ENCODE peak calls at places on chromosomes 3 and 15, in seven cellular contexts. X is ovary; G is right lobe of liver; E is pancreas; V is CD8-positive, alpha-beta T cell; Z is right atrium auricular region; W is vagina. M is an unnamed sample.

GRCh38 chr3:98824256-98824655 is 61.1 kb downstream of the ST3GAL6 start:
- DNase-seq in X (no peak), G (no peak), E (no peak), V (no peak), Z (no peak), W (no peak), M (no peak)

GRCh38 chr3:136733317-136733833 is 18.8 kb downstream of the STAG1 start:
- DNase-seq in X (no peak), G (no peak), E (no peak), V (no peak), Z (no peak), W (no peak), M (no peak)

GRCh38 chr15:61118885-61119284 is 110.2 kb downstream of the RORA start:
- DNase-seq in X (no peak), G (no peak), E (no peak), V (no peak), Z (no peak), W (no peak), M (no peak)

GRCh38 chr15:52784799-52785671 is 5.1 kb downstream of the ONECUT1 start:
- DNase-seq in X (no peak), G (peak; percentile 84), E (peak; percentile 94), V (no peak), Z (no peak), W (no peak), M (no peak)

GRCh38 chr3:195788711-195789581 is 22.8 kb downstream of the MUC4 start:
- DNase-seq in X (peak; percentile 10), G (no peak), E (no peak), V (no peak), Z (no peak), W (no peak), M (no peak)

GRCh38 chr3:44914936-44915335 is 40.5 kb downstream of the TGM4 start:
- DNase-seq in X (no peak), G (no peak), E (no peak), V (no peak), Z (no peak), W (no peak), M (no peak)

GRCh38 chr3:45321607-45322391 is 66.6 kb upstream of the LARS2 start:
- DNase-seq in X (no peak), G (no peak), E (no peak), V (no peak), Z (no peak), W (peak; percentile 40), M (no peak)

GRCh38 chr3:125594581-125595011 is 701 bp downstream of the OSBPL11 start:
- DNase-seq in X (no peak), G (peak; percentile 36), E (peak; percentile 19), V (no peak), Z (no peak), W (no peak), M (peak; percentile 28)

GRCh38 chr3:173617490-173617889 is 219.9 kb downstream of the NLGN1 start:
- DNase-seq in X (no peak), G (no peak), E (peak; percentile 31), V (no peak), Z (no peak), W (no peak), M (no peak)

GRCh38 chr3:160280836-160281235 is 55.6 kb downstream of the C3orf80 start:
- DNase-seq in X (no peak), G (no peak), E (no peak), V (no peak), Z (no peak), W (no peak), M (no peak)

GRCh38 chr3:186067360-186068242 is 41.3 kb downstream of the ETV5 start:
- DNase-seq in X (no peak), G (no peak), E (no peak), V (no peak), Z (no peak), W (no peak), M (no peak)

GRCh38 chr15:35181538-35181937 is 96.4 kb upstream of the NANOGP8 start:
- DNase-seq in X (no peak), G (no peak), E (no peak), V (no peak), Z (no peak), W (no peak), M (no peak)

GRCh38 chr3:67118122-67118521 is 120.0 kb downstream of the KBTBD8 start:
- DNase-seq in X (no peak), G (no peak), E (no peak), V (no peak), Z (no peak), W (no peak), M (no peak)

GRCh38 chr15:40010681-40011080 is 28.3 kb downstream of the SRP14 start:
- DNase-seq in X (no peak), G (peak; percentile 78), E (no peak), V (no peak), Z (no peak), W (no peak), M (peak; percentile 74)

GRCh38 chr3:176950743-176951142 is 246.5 kb downstream of the TBL1XR1 start:
- DNase-seq in X (no peak), G (no peak), E (no peak), V (no peak), Z (no peak), W (no peak), M (no peak)

GRCh38 chr15:89196994-89197393 is 24.4 kb downstream of the RLBP1 start:
- DNase-seq in X (no peak), G (no peak), E (peak; percentile 68), V (no peak), Z (no peak), W (no peak), M (no peak)

GRCh38 chr15:30962079-30962478 is 29.3 kb downstream of the MTMR10 start:
- DNase-seq in X (no peak), G (no peak), E (no peak), V (no peak), Z (no peak), W (no peak), M (no peak)

GRCh38 chr3:174440350-174440716 is 418.8 kb upstream of the NAALADL2 start:
- DNase-seq in X (peak; percentile 46), G (no peak), E (no peak), V (no peak), Z (no peak), W (no peak), M (peak; percentile 16)

GRCh38 chr15:25830844-25831443 is 32.2 kb downstream of the ATP10A start:
- DNase-seq in X (peak; percentile 54), G (no peak), E (no peak), V (no peak), Z (peak; percentile 76), W (no peak), M (peak; percentile 71)

GRCh38 chr3:78994174-78995027 is 773.4 kb downstream of the ROBO1 start:
- DNase-seq in X (no peak), G (no peak), E (no peak), V (no peak), Z (no peak), W (no peak), M (no peak)

GRCh38 chr15:90286678-90287077 is 21.2 kb downstream of the NGRN start:
- DNase-seq in X (no peak), G (no peak), E (no peak), V (no peak), Z (peak; percentile 36), W (no peak), M (no peak)

GRCh38 chr3:116777181-116777840 is 67.7 kb downstream of the TUSC7 start:
- DNase-seq in X (no peak), G (no peak), E (no peak), V (no peak), Z (no peak), W (no peak), M (no peak)

GRCh38 chr3:94063497-94064119 is 747 bp downstream of the NSUN3 start:
- DNase-seq in X (no peak), G (no peak), E (no peak), V (no peak), Z (no peak), W (no peak), M (no peak)

GRCh38 chr15:69593981-69594966 is 141.7 kb downstream of the RPLP1 start:
- DNase-seq in X (peak; percentile 26), G (peak; percentile 69), E (peak; percentile 93), V (no peak), Z (peak; percentile 68), W (no peak), M (peak; percentile 41)

GRCh38 chr15:25333049-25333448 is 105.8 kb downstream of the UBE3A start:
- DNase-seq in X (no peak), G (no peak), E (no peak), V (no peak), Z (no peak), W (no peak), M (no peak)

GRCh38 chr15:44029003-44029402 is 166.1 kb downstream of the FRMD5 start:
- DNase-seq in X (no peak), G (no peak), E (no peak), V (no peak), Z (no peak), W (no peak), M (no peak)

GRCh38 chr3:194539498-194539897 is 52.7 kb upstream of the ATP13A3 start:
- DNase-seq in X (no peak), G (no peak), E (no peak), V (no peak), Z (no peak), W (no peak), M (no peak)
- H3K4me1 ChIP-seq in X (peaks cover 1% of the 10 kb centered on the region), G (no peaks in the 10 kb centered on the region), E (peaks cover 10% of the 10 kb centered on the region), V (peaks cover 8% of the 10 kb centered on the region), Z (peaks cover 22% of the 10 kb centered on the region), W (peaks cover 9% of the 10 kb centered on the region), M (peaks cover 9% of the 10 kb centered on the region)

GRCh38 chr3:192444791-192445106 is 282.6 kb downstream of the FGF12 start:
- DNase-seq in X (no peak), G (no peak), E (no peak), V (no peak), Z (no peak), W (no peak), M (no peak)
- TF ChIP-seq CTCF in X (no peak), G (peak; percentile 4), E (no peak), V (peak; percentile 24), Z (no peak), W (no peak), M (no peak)

DNA sequence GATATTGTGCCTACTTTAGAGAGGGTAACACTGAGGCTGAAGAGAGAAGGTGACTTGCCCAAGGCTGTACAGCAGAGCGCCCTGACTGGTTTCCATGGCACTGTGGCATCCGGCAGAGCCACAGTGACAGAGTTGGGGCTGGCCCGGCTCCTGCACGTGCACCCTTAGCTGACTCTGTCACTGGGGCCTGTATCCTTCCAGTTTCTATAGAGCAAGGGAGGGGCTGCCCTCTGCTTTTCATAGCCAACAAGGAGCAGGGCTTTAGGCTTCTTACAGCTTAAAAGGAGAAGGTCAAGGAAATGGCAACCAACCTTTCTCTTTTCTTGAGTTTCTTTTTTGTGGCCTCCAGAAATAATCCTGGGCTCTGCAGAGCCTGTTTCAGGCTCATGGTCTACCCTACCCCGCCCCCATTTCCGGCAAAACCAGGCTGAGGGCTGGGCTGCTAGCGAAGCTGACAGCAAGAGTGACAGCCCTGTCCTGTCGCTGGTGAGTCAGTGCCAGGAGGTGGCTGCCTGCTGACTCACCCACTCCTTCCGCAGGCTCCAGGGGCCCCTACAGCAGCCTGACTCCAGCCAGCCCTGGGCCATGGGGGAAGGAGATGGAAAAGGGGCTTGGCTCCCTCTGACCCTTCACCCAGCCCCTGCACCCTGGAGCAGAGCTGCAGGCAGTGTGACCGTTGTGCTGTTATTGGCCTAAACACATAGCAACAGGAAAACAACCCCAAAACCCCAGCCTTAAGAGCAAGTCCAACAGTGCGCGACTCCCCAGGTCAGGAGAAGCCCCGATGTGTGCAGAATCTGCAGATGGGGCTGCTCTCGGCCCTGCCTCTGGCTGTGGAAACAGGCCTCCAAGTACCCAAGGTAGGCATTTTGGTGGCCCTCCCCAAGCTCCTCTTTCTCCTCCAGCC is 29.8 kb downstream of the SLC6A6 start:
- DNase-seq in X (no peak), G (peak; percentile 88), E (peak; percentile 29), V (peak; percentile 85), Z (peak; percentile 92), W (no peak), M (peak; percentile 94)
- H3K4me1 ChIP-seq in X (peaks cover 31% of the 10 kb centered on the region), G (no peaks in the 10 kb centered on the region), E (no peaks in the 10 kb centered on the region), V (peaks cover 75% of the 10 kb centered on the region), Z (peaks cover 100% of the 10 kb centered on the region), W (peaks cover 81% of the 10 kb centered on the region), M (peaks cover 84% of the 10 kb centered on the region)

GRCh38 chr3:23691343-23691895 is 114.3 kb upstream of the UBE2E1 start:
- DNase-seq in X (no peak), G (no peak), E (no peak), V (no peak), Z (no peak), W (no peak), M (no peak)
- TF ChIP-seq CTCF in X (no peak), G (no peak), E (no peak), V (no peak), Z (no peak), W (no peak), M (no peak)

M was measured in psoas muscle.